ENCODE peak calls at places on chromosomes 6 and 20, in four cellular contexts. E is adrenal gland, D is IMR-90, J is BE2C. Q is an unnamed sample.

GRCh38 chr6:24394777-24395437 is 7.8 kb upstream of the MRS2 start:
- DNase-seq in D (peak; percentile 91), E (no peak), J (no peak), Q (no peak)

GRCh38 chr6:4970739-4971395 is 33.0 kb downstream of the RPP40 start:
- DNase-seq in E (no peak), J (no peak), D (no peak), Q (no peak)

GRCh38 chr6:20427856-20428255 is 26.2 kb downstream of the E2F3 start:
- DNase-seq in J (no peak), E (no peak), D (no peak), Q (no peak)

GRCh38 chr20:40416274-40416673 is 272.8 kb downstream of the MAFB start:
- DNase-seq in D (no peak), E (no peak), J (no peak), Q (no peak)

GRCh38 chr20:38353298-38353697 is 7.0 kb downstream of the LBP start:
- DNase-seq in J (no peak), D (peak; percentile 18), E (no peak), Q (no peak)

GRCh38 chr6:8219352-8219943 is 117.1 kb upstream of the EEF1E1 start:
- DNase-seq in E (peak; percentile 29), J (peak; percentile 42), D (peak; percentile 63), Q (peak; percentile 70)

GRCh38 chr6:2725999-2726567 is 24.6 kb downstream of the MYLK4 start:
- DNase-seq in J (no peak), E (no peak), D (peak; percentile 78), Q (no peak)

GRCh38 chr6:154732824-154733609 is at the start of gene SCAF8:
- DNase-seq in E (peak; percentile 72), D (peak; percentile 69), J (peak; percentile 84), Q (peak; percentile 92)

GRCh38 chr20:61949363-61949713 is 116.3 kb downstream of the TAF4 start:
- DNase-seq in D (no peak), E (no peak), J (no peak), Q (no peak)

GRCh38 chr6:34813028-34813742 is 21.3 kb downstream of the BLTP3A start:
- DNase-seq in D (no peak), J (no peak), E (no peak), Q (no peak)

GRCh38 chr6:40325791-40326190 is 261.4 kb downstream of the LRFN2 start:
- DNase-seq in D (no peak), J (no peak), E (no peak), Q (no peak)

GRCh38 chr6:116996842-116997241 is 119.8 kb downstream of the RFX6 start:
- DNase-seq in D (no peak), J (no peak), E (no peak), Q (peak; percentile 60)

GRCh38 chr6:141890661-141891060 is 242.1 kb upstream of the GJE1 start:
- DNase-seq in D (no peak), J (no peak), E (no peak), Q (no peak)

GRCh38 chr20:11849270-11849920 is 68.3 kb upstream of the BTBD3 start:
- DNase-seq in J (no peak), D (peak; percentile 50), E (no peak), Q (no peak)

GRCh38 chr20:46757754-46758678 is 48.6 kb downstream of the SLC2A10 start:
- DNase-seq in J (peak; percentile 43), D (peak; percentile 60), E (peak; percentile 39), Q (peak; percentile 85)

GRCh38 chr6:149127212-149127611 is 190.3 kb upstream of the TAB2 start:
- DNase-seq in E (no peak), J (no peak), D (peak; percentile 73), Q (no peak)

GRCh38 chr6:105499928-105500327 is 97.0 kb upstream of the PREP start:
- DNase-seq in J (no peak), D (peak; percentile 52), E (no peak), Q (no peak)

GRCh38 chr6:2158596-2159271 is 86.7 kb downstream of the GMDS start:
- DNase-seq in J (peak; percentile 46), E (no peak), D (peak; percentile 12), Q (peak; percentile 91)

GRCh38 chr6:151284012-151284411 is 44.2 kb downstream of the AKAP12 start:
- DNase-seq in D (no peak), E (no peak), J (no peak), Q (no peak)

GRCh38 chr6:22756365-22756764 is 187.0 kb downstream of the HDGFL1 start:
- DNase-seq in D (peak; percentile 77), E (no peak), J (no peak), Q (no peak)

GRCh38 chr6:27237089-27237723 is 10.3 kb upstream of the PRSS16 start:
- DNase-seq in D (peak; percentile 77), J (peak; percentile 74), E (no peak), Q (peak; percentile 87)

GRCh38 chr6:132070356-132070755 is 119.2 kb upstream of the CCN2 start:
- DNase-seq in J (no peak), D (no peak), E (no peak), Q (no peak)

GRCh38 chr6:129432738-129433137 is 277.2 kb downstream of the ARHGAP18 start:
- DNase-seq in E (no peak), J (no peak), D (peak; percentile 31), Q (no peak)

GRCh38 chr6:170156448-170157375 is 134.2 kb downstream of the DLL1 start:
- DNase-seq in J (peak; percentile 25), E (no peak), D (no peak), Q (peak; percentile 38)

GRCh38 chr6:163752446-163752845 is 337.9 kb downstream of the QKI start:
- DNase-seq in E (no peak), J (no peak), D (no peak), Q (peak; percentile 50)

GRCh38 chr6:89566930-89567634 is 71.5 kb downstream of the LYRM2 start:
- DNase-seq in J (no peak), E (no peak), D (no peak), Q (no peak)

DNA sequence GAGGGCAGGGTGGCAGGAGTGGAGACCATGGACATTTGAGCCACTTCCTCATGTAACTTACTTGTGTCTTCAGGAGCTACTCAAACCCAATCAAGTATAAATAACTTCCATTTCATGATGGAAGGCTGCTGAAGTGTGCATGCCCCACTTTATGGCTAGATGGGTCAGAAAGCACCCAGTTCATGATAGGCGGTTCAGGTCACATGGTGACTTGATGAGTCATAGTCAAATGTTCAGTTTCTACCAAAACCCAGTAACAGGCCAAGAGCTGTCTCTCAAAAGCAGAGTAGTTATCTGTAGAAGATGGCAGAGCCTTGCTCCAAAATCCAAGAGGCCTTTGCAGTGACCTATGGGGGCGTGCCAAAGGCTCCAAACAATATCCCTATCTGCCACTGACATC is 133.7 kb upstream of the TENT5A start:
- DNase-seq in J (no peak), E (no peak), D (no peak), Q (no peak)
- TF ChIP-seq CTCF in J (no peak), E (no peak), D (no peak), Q (no peak)

GRCh38 chr6:18237167-18237566 is 27.2 kb downstream of the DEK start:
- DNase-seq in D (no peak), J (no peak), E (no peak), Q (no peak)
- H3K4me1 ChIP-seq in D (peaks cover 3% of the 10 kb centered on the region), J (no peaks in the 10 kb centered on the region), E (no peaks in the 10 kb centered on the region), Q (no peaks in the 10 kb centered on the region)

GRCh38 chr20:45445805-45446562 is 23.6 kb upstream of the WFDC2 start:
- DNase-seq in D (no peak), J (peak; percentile 44), E (no peak), Q (peak; percentile 90)
- TF ChIP-seq CTCF in D (peak; percentile 35), J (peak; percentile 64), E (peak; percentile 25), Q (peak; percentile 87)

DNA sequence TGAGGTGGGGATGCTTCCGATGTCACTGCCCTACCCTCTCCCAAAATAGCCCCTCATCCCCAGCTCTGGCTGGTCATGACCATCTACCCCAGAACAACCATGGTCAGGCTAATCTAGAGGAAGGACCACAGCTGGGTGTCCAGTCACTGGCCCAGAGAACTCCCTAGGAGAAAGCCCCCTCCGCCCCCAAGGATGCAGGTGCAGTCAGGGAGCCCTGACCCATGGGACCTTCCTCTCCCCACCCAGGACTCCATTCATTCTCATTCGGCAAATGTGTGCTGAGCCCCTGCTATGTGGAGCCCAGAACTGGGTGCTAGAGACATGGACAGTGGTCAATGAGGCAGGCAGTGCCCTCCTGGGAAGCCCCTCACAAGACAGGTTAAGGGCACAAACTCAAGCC is 60.5 kb downstream of the JPH2 start:
- DNase-seq in D (no peak), J (no peak), E (no peak), Q (peak; percentile 22)
- H3K4me1 ChIP-seq in D (no peaks in the 10 kb centered on the region), J (no peaks in the 10 kb centered on the region), E (no peaks in the 10 kb centered on the region), Q (no peaks in the 10 kb centered on the region)

DNA sequence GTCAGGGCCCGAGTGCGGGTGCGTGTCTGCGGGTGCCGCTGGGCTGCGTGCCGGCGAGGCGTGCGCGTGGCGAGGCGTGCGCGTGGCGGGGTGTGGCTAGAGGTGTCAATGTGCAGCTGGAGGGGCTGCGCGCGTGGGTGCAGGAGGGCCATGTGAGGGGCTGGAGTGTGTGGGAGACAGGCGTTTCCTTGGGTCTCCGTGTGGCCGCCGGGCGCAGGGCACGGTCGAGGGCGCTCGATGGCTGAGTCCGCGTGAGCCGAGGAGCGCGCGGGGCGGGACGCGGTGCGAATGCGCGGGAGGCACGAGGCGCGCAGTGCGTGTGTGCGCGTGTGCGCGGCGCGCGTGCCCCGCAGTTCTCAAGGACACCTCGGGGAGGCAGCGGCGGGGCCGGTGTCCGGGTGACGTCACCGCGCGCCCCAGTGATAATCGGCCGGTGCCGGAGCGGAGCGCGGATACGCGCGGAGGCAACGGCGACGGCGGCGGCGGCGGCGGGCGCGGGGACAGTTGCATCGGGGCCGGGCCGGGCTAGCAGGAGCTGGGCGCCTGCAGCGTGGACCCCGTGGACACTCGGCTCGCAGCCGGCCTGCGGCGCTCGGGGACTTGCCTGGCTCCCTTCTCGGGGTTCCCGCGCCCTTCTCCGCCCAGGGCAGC is 38.7 kb downstream of the YTHDF1 start:
- DNase-seq in D (no peak), E (no peak), J (no peak), Q (peak; percentile 76)
- TF ChIP-seq CTCF in D (no peak), E (no peak), J (no peak), Q (peak; percentile 30)

GRCh38 chr6:107652526-107653182 is 162.7 kb downstream of the SOBP start:
- DNase-seq in D (no peak), E (peak; percentile 62), J (no peak), Q (no peak)
- H3K4me1 ChIP-seq in D (peaks cover 17% of the 10 kb centered on the region), E (no peaks in the 10 kb centered on the region), J (peaks cover 30% of the 10 kb centered on the region), Q (peaks cover 4% of the 10 kb centered on the region)

GRCh38 chr6:139990865-139991264 is 616.4 kb upstream of the CITED2 start:
- DNase-seq in E (peak; percentile 50), J (no peak), D (peak; percentile 52), Q (no peak)

GRCh38 chr6:140001005-140001404 is 626.6 kb upstream of the CITED2 start:
- DNase-seq in D (no peak), E (peak; percentile 61), J (peak; percentile 32), Q (no peak)

GRCh38 chr6:140001851-140002301 is 627.4 kb upstream of the CITED2 start:
- DNase-seq in J (no peak), D (peak; percentile 67), E (no peak), Q (no peak)

DNA sequence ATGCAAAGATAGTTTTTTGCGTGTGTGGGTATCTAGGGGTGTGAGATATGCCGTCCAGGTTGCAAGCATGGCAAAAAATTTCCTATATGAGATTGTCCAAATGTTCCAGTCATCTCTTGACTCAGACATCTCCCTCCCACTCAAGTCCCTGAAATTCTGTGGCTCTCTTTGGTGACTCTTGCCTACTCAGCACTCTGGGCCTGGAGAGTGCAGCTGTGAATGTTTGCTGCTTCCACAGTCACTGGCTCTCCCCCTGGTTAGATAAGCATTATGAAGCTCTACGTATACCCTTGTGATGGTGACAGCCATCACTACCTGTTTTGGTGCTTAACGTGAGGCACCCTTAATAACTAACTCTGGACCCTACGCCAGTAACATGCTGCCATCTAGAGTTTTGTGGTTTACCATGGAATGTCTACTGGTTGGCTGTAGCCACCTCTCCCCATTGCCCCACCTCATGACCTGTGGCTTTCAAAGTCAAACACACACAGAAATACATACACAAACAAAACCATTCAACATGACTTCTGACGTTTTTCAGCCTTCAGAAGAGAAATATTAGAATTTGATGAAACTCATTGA is 621.9 kb upstream of the CITED2 start:
- DNase-seq in E (no peak), D (no peak), J (peak; percentile 34), Q (peak; percentile 67)
- TF ChIP-seq CTCF in E (no peak), D (peak; percentile 2), J (peak; percentile 61), Q (peak; percentile 72)

GRCh38 chr6:6816716-6817115 is 228.2 kb downstream of the LY86 start:
- DNase-seq in D (no peak), J (no peak), E (no peak), Q (no peak)
- H3K4me1 ChIP-seq in D (peaks cover 1% of the 10 kb centered on the region), J (no peaks in the 10 kb centered on the region), E (no peaks in the 10 kb centered on the region), Q (peaks cover 12% of the 10 kb centered on the region)

Q was measured in endodermal cell.